ENCODE peak calls at places on chromosomes 13 and 19, in five cellular contexts. C is epithelial cell of esophagus, J is colonic mucosa, I is nephron progenitor cell, M is Calu3. N is an unnamed sample.

GRCh38 chr13:112466132-112467025 is 90.2 kb downstream of the SPACA7 start:
- DNase-seq in J (no peak), I (no peak), C (no peak), M (no peak), N (no peak)

GRCh38 chr13:90445179-90445578 is 902.3 kb upstream of the MIR17HG start:
- DNase-seq in C (peak), J (no peak), M (peak), I (no peak), N (no peak)

GRCh38 chr13:105773887-105774538 is 761.4 kb downstream of the EFNB2 start:
- DNase-seq in M (peak), I (no peak), C (peak), J (no peak), N (no peak)

GRCh38 chr13:22332411-22332810 is 661.5 kb downstream of the FGF9 start:
- DNase-seq in I (no peak), J (no peak), C (no peak), M (no peak), N (no peak)

GRCh38 chr13:49858183-49858856 is 65.8 kb upstream of the KPNA3 start:
- DNase-seq in M (peak), C (peak), J (no peak), I (no peak), N (no peak)

GRCh38 chr19:33684550-33685303 is 63.0 kb downstream of the CHST8 start:
- DNase-seq in J (no peak), M (no peak), C (no peak), I (peak), N (no peak)

GRCh38 chr19:42075364-42075615 is 676 bp upstream of the ZNF574 start:
- DNase-seq in M (no peak), I (no peak), J (no peak), C (no peak), N (no peak)

GRCh38 chr13:34419025-34419424 is 523.0 kb upstream of the NBEA start:
- DNase-seq in M (no peak), J (no peak), C (no peak), I (no peak), N (no peak)

GRCh38 chr19:46615966-46616365 is 8.9 kb downstream of the PTGIR start:
- DNase-seq in J (no peak), I (no peak), M (no peak), C (no peak), N (no peak)

GRCh38 chr13:26442541-26442940 is 114.9 kb upstream of the WASF3 start:
- DNase-seq in I (no peak), C (peak), M (no peak), J (no peak), N (no peak)

GRCh38 chr19:797528-798414 is 519 bp downstream of the PTBP1 start:
- DNase-seq in J (peak), C (peak), I (peak), M (peak), N (peak)

GRCh38 chr13:86841264-86841663 is 829.9 kb upstream of the SLITRK5 start:
- DNase-seq in I (no peak), M (no peak), J (no peak), C (no peak), N (no peak)

GRCh38 chr19:45973564-45974338 is at the start of gene NOVA2:
- DNase-seq in J (peak), I (peak), C (peak), M (peak), N (peak)

GRCh38 chr19:11094520-11094894 is 5.2 kb downstream of the LDLR start:
- DNase-seq in M (no peak), I (no peak), C (no peak), J (no peak), N (no peak)

GRCh38 chr13:100694722-100695644 is 20.4 kb upstream of the TMTC4 start:
- DNase-seq in C (peak), J (peak), M (peak), I (peak), N (peak)
- TF ChIP-seq CTCF in C (peak), J (no peak), M (no peak), I (peak), N (no peak)

GRCh38 chr13:28376604-28377003 is 118.3 kb downstream of the FLT1 start:
- DNase-seq in C (no peak), M (no peak), J (peak), I (no peak), N (no peak)
- TF ChIP-seq CTCF in C (no peak), M (no peak), J (no peak), I (no peak), N (no peak)

DNA sequence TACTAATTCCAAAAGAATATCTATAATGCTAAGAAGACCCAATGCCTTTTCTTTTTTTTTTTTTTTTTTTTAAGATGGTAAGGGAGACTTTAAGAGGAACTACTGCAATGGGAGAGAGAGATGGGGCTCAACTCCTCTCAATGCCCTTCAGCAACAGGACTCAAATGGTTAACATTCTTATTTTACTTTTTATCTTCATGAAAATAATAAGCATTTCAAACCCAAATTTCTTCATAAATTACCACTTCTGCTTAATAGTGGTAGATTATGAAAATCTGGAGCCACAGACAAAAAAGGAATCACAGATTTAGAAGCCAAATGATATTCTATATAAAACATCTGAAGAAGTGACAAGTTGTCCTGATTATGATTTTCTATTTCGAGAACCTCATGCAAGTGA is 74.2 kb downstream of the SERP2 start:
- DNase-seq in J (no peak), I (no peak), M (no peak), C (no peak), N (no peak)
- TF ChIP-seq CTCF in J (no peak), I (no peak), M (no peak), C (no peak), N (no peak)

GRCh38 chr13:35720690-35721554 is 244.4 kb upstream of the MAB21L1 start:
- DNase-seq in M (peak), C (peak), J (peak), I (peak), N (peak)
- TF ChIP-seq CTCF in M (peak), C (peak), J (peak), I (peak), N (peak)

GRCh38 chr19:40286674-40287421 is 1.7 kb upstream of the AKT2 start:
- DNase-seq in I (no peak), J (no peak), C (no peak), M (no peak), N (no peak)

GRCh38 chr19:40286235-40286530 is 1.0 kb upstream of the AKT2 start:
- DNase-seq in I (no peak), J (no peak), M (no peak), C (no peak), N (no peak)

GRCh38 chr19:40284251-40284500 is 969 bp downstream of the AKT2 start:
- DNase-seq in J (no peak), C (no peak), I (no peak), M (no peak), N (no peak)

GRCh38 chr19:40284501-40285352 is at the start of gene AKT2:
- DNase-seq in M (peak), J (no peak), I (peak), C (no peak), N (peak)

GRCh38 chr19:40285353-40286234 is 449 bp upstream of the AKT2 start:
- DNase-seq in J (peak), I (peak), C (peak), M (peak), N (peak)
- TF ChIP-seq CTCF in J (no peak), I (no peak), C (no peak), M (no peak), N (no peak)